ENCODE peak calls at places on chromosomes 7 and 10, in six cellular contexts. One of them, this sample, is unnamed.

GRCh38 chr10:38054361-38054797 is 39.8 kb upstream of the ZNF37A start:
- DNase-seq in colonic mucosa: no peak
- DNase-seq in GM23248: peak; percentile 70
- DNase-seq in endodermal cell: no peak
- DNase-seq in tibial nerve: no peak
- DNase-seq in spleen: no peak
- DNase-seq in this sample: no peak

GRCh38 chr10:70807566-70807965 is 8.2 kb upstream of the SGPL1 start:
- DNase-seq in colonic mucosa: no peak
- DNase-seq in GM23248: peak; percentile 14
- DNase-seq in endodermal cell: no peak
- DNase-seq in tibial nerve: no peak
- DNase-seq in spleen: no peak
- DNase-seq in this sample: no peak

GRCh38 chr10:69318997-69319727 is 40.9 kb downstream of the HK1 start:
- DNase-seq in colonic mucosa: peak; percentile 89
- DNase-seq in GM23248: peak; percentile 88
- DNase-seq in endodermal cell: peak; percentile 68
- DNase-seq in tibial nerve: peak; percentile 40
- DNase-seq in spleen: peak; percentile 93
- DNase-seq in this sample: peak; percentile 92

GRCh38 chr10:86368987-86369386 is 2.4 kb upstream of the GRID1 start:
- DNase-seq in colonic mucosa: no peak
- DNase-seq in GM23248: no peak
- DNase-seq in endodermal cell: peak; percentile 26
- DNase-seq in tibial nerve: peak; percentile 1
- DNase-seq in spleen: peak; percentile 49
- DNase-seq in this sample: no peak

GRCh38 chr10:74121368-74121767 is 29.3 kb downstream of the AP3M1 start:
- DNase-seq in colonic mucosa: no peak
- DNase-seq in GM23248: no peak
- DNase-seq in endodermal cell: no peak
- DNase-seq in tibial nerve: no peak
- DNase-seq in spleen: no peak
- DNase-seq in this sample: no peak

GRCh38 chr10:33638401-33638800 is 303.9 kb upstream of the NRP1 start:
- DNase-seq in colonic mucosa: no peak
- DNase-seq in GM23248: no peak
- DNase-seq in endodermal cell: no peak
- DNase-seq in tibial nerve: no peak
- DNase-seq in spleen: no peak
- DNase-seq in this sample: no peak

GRCh38 chr7:92244803-92245486 is 769 bp downstream of the KRIT1 start:
- DNase-seq in colonic mucosa: no peak
- DNase-seq in GM23248: peak; percentile 65
- DNase-seq in endodermal cell: no peak
- DNase-seq in tibial nerve: no peak
- DNase-seq in spleen: no peak
- DNase-seq in this sample: no peak

GRCh38 chr10:20747782-20748181 is 149.3 kb downstream of the NEBL start:
- DNase-seq in colonic mucosa: no peak
- DNase-seq in GM23248: no peak
- DNase-seq in endodermal cell: no peak
- DNase-seq in tibial nerve: no peak
- DNase-seq in spleen: no peak
- DNase-seq in this sample: no peak

GRCh38 chr10:119543814-119544642 is 1.5 kb upstream of the RGS10 start:
- DNase-seq in colonic mucosa: peak; percentile 27
- DNase-seq in GM23248: peak; percentile 67
- DNase-seq in endodermal cell: peak; percentile 76
- DNase-seq in tibial nerve: no peak
- DNase-seq in spleen: no peak
- DNase-seq in this sample: no peak

GRCh38 chr10:29370612-29371092 is 81.8 kb downstream of the LYZL1 start:
- DNase-seq in colonic mucosa: no peak
- DNase-seq in GM23248: peak; percentile 12
- DNase-seq in endodermal cell: no peak
- DNase-seq in tibial nerve: no peak
- DNase-seq in spleen: no peak
- DNase-seq in this sample: no peak

GRCh38 chr7:146443102-146443501 is 326.5 kb downstream of the CNTNAP2 start:
- DNase-seq in colonic mucosa: no peak
- DNase-seq in GM23248: no peak
- DNase-seq in endodermal cell: no peak
- DNase-seq in tibial nerve: no peak
- DNase-seq in spleen: no peak
- DNase-seq in this sample: no peak

GRCh38 chr10:45473126-45473525 is 99.1 kb downstream of the ALOX5 start:
- DNase-seq in colonic mucosa: no peak
- DNase-seq in GM23248: no peak
- DNase-seq in endodermal cell: no peak
- DNase-seq in tibial nerve: no peak
- DNase-seq in spleen: no peak
- DNase-seq in this sample: no peak

GRCh38 chr10:13816195-13816926 is 229.6 kb downstream of the PRPF18 start:
- DNase-seq in colonic mucosa: peak; percentile 67
- DNase-seq in GM23248: peak; percentile 10
- DNase-seq in endodermal cell: no peak
- DNase-seq in tibial nerve: peak; percentile 57
- DNase-seq in spleen: no peak
- DNase-seq in this sample: peak; percentile 74

GRCh38 chr7:3753868-3754267 is 452.8 kb downstream of the SDK1 start:
- DNase-seq in colonic mucosa: no peak
- DNase-seq in GM23248: no peak
- DNase-seq in endodermal cell: no peak
- DNase-seq in tibial nerve: no peak
- DNase-seq in spleen: no peak
- DNase-seq in this sample: no peak

GRCh38 chr7:1725199-1725701 is 55.2 kb downstream of the ELFN1 start:
- DNase-seq in colonic mucosa: no peak
- DNase-seq in GM23248: peak; percentile 61
- DNase-seq in endodermal cell: peak; percentile 76
- DNase-seq in tibial nerve: no peak
- DNase-seq in spleen: no peak
- DNase-seq in this sample: peak; percentile 92

GRCh38 chr7:45186261-45186813 is 28.7 kb downstream of the RAMP3 start:
- DNase-seq in colonic mucosa: no peak
- DNase-seq in GM23248: no peak
- DNase-seq in endodermal cell: peak; percentile 35
- DNase-seq in tibial nerve: no peak
- DNase-seq in spleen: peak; percentile 33
- DNase-seq in this sample: no peak

GRCh38 chr7:27826347-27826746 is 86.4 kb downstream of the TAX1BP1 start:
- DNase-seq in colonic mucosa: no peak
- DNase-seq in GM23248: no peak
- DNase-seq in endodermal cell: no peak
- DNase-seq in tibial nerve: no peak
- DNase-seq in spleen: no peak
- DNase-seq in this sample: no peak

GRCh38 chr10:61662794-61663259 is at the start of gene CABCOCO1:
- DNase-seq in colonic mucosa: peak; percentile 63
- DNase-seq in GM23248: peak; percentile 80
- DNase-seq in endodermal cell: peak; percentile 93
- DNase-seq in tibial nerve: no peak
- DNase-seq in spleen: peak; percentile 80
- DNase-seq in this sample: peak; percentile 67

GRCh38 chr7:99121496-99122021 is 22.3 kb downstream of the SMURF1 start:
- DNase-seq in colonic mucosa: no peak
- DNase-seq in GM23248: peak; percentile 84
- DNase-seq in endodermal cell: no peak
- DNase-seq in tibial nerve: no peak
- DNase-seq in spleen: no peak
- DNase-seq in this sample: no peak

GRCh38 chr10:72086466-72087391 is 1.6 kb downstream of the SPOCK2 start:
- DNase-seq in colonic mucosa: no peak
- DNase-seq in GM23248: peak; percentile 13
- DNase-seq in endodermal cell: peak; percentile 82
- DNase-seq in tibial nerve: no peak
- DNase-seq in spleen: peak; percentile 96
- DNase-seq in this sample: peak; percentile 39

GRCh38 chr7:45174966-45175765 is 17.6 kb downstream of the RAMP3 start:
- DNase-seq in colonic mucosa: no peak
- DNase-seq in GM23248: no peak
- DNase-seq in endodermal cell: peak; percentile 33
- DNase-seq in tibial nerve: no peak
- DNase-seq in spleen: peak; percentile 48
- DNase-seq in this sample: peak; percentile 31

GRCh38 chr7:50264908-50265307 is 39.6 kb upstream of the IKZF1 start:
- DNase-seq in colonic mucosa: no peak
- DNase-seq in GM23248: no peak
- DNase-seq in endodermal cell: no peak
- DNase-seq in tibial nerve: no peak
- DNase-seq in spleen: no peak
- DNase-seq in this sample: no peak
- H3K4me1 ChIP-seq in colonic mucosa: no peaks in the 10 kb centered on the region
- H3K4me1 ChIP-seq in GM23248: no peaks in the 10 kb centered on the region
- H3K4me1 ChIP-seq in endodermal cell: no peaks in the 10 kb centered on the region
- H3K4me1 ChIP-seq in tibial nerve: peaks cover 21% of the 10 kb centered on the region
- H3K4me1 ChIP-seq in spleen: peaks cover 88% of the 10 kb centered on the region
- H3K4me1 ChIP-seq in this sample: no peaks in the 10 kb centered on the region

DNA sequence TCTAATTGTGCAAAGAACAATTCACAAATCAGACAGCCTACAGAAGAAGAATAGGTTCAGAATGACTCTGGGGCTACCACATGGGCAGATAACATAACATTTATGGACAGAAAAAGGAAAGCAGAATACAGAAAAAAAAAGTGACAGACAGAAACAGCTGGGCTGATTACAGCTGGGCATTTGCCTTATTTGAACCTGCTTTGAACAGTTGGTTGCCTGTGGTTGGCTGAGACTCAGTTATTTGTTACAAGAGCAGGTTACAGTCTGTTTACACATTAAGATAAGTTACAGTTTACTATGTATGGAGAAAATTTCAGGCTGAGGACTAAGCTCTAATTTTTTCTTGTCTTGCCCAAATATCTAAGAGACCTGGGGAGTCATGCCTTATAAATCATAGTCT is 327.2 kb downstream of the GALNT17 start:
- DNase-seq in colonic mucosa: no peak
- DNase-seq in GM23248: no peak
- DNase-seq in endodermal cell: no peak
- DNase-seq in tibial nerve: no peak
- DNase-seq in spleen: no peak
- DNase-seq in this sample: no peak
- H3K27ac ChIP-seq in colonic mucosa: no peak overlapping the region
- H3K27ac ChIP-seq in GM23248: no peak overlapping the region
- H3K27ac ChIP-seq in endodermal cell: no peak overlapping the region
- H3K27ac ChIP-seq in tibial nerve: no peak overlapping the region
- H3K27ac ChIP-seq in spleen: no peak overlapping the region
- H3K27ac ChIP-seq in this sample: no peak overlapping the region

GRCh38 chr7:150973571-150974451 is 4.3 kb downstream of the KCNH2 start:
- DNase-seq in colonic mucosa: peak; percentile 85
- DNase-seq in GM23248: no peak
- DNase-seq in endodermal cell: no peak
- DNase-seq in tibial nerve: no peak
- DNase-seq in spleen: peak; percentile 85
- DNase-seq in this sample: no peak

GRCh38 chr7:150977382-150978135 is 562 bp downstream of the KCNH2 start:
- DNase-seq in colonic mucosa: no peak
- DNase-seq in GM23248: no peak
- DNase-seq in endodermal cell: no peak
- DNase-seq in tibial nerve: no peak
- DNase-seq in spleen: no peak
- DNase-seq in this sample: no peak

GRCh38 chr7:150976529-150977381 is 1.4 kb downstream of the KCNH2 start:
- DNase-seq in colonic mucosa: no peak
- DNase-seq in GM23248: no peak
- DNase-seq in endodermal cell: no peak
- DNase-seq in tibial nerve: no peak
- DNase-seq in spleen: no peak
- DNase-seq in this sample: no peak

GRCh38 chr7:150974468-150975391 is 3.4 kb downstream of the KCNH2 start:
- DNase-seq in colonic mucosa: peak; percentile 87
- DNase-seq in GM23248: peak; percentile 62
- DNase-seq in endodermal cell: peak; percentile 78
- DNase-seq in tibial nerve: no peak
- DNase-seq in spleen: peak; percentile 92
- DNase-seq in this sample: no peak

DNA sequence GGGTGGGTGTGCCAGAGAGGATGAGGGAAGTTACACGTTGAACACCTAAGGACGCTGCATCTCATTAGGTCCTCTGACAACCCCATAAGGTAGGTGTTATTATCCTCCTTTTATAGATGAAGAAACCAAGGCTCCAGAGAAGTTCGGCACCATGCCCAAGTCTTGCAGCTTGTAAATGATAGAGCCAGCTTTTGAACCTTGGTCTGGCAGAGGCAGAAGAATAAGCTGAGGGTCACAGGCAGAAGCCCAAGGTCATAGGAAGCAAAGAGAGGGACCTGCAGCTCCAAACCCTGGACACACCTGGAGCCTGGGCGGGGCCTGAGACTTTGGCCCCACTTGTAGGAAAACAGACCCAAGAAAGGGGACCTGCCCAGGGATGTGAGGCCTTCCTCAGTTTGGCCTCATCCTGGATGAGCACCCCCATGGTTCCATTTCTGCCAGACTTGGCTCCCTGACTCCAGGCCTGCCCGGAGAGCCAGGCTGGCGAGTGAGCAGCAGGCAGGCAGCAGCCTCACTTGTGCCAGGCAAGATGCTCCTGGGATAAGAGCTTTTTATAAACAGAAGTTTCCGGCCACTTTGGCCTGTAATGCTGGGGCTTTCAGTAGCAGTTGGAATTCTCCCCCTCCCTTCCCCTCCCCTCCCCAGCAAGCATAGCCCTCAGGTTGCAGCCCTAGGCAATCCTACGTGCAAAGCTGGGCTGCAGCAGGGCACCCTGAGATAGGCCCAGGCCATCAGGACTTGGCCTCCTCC is 2.4 kb downstream of the KCNH2 start:
- DNase-seq in colonic mucosa: peak; percentile 67
- DNase-seq in GM23248: no peak
- DNase-seq in endodermal cell: no peak
- DNase-seq in tibial nerve: no peak
- DNase-seq in spleen: no peak
- DNase-seq in this sample: no peak
- H3K4me3 ChIP-seq in colonic mucosa: peak overlapping the region; percentile 42
- H3K4me3 ChIP-seq in GM23248: no peak overlapping the region
- H3K4me3 ChIP-seq in endodermal cell: peak overlapping the region; percentile 77
- H3K4me3 ChIP-seq in tibial nerve: no peak overlapping the region
- H3K4me3 ChIP-seq in spleen: no peak overlapping the region
- H3K4me3 ChIP-seq in this sample: no peak overlapping the region

GRCh38 chr7:106072715-106073091 is 39.4 kb downstream of the SYPL1 start:
- DNase-seq in colonic mucosa: no peak
- DNase-seq in GM23248: no peak
- DNase-seq in endodermal cell: no peak
- DNase-seq in tibial nerve: no peak
- DNase-seq in spleen: no peak
- DNase-seq in this sample: no peak
- H3K4me1 ChIP-seq in colonic mucosa: peaks cover 16% of the 10 kb centered on the region
- H3K4me1 ChIP-seq in GM23248: peaks cover 15% of the 10 kb centered on the region
- H3K4me1 ChIP-seq in endodermal cell: no peaks in the 10 kb centered on the region
- H3K4me1 ChIP-seq in tibial nerve: peaks cover 8% of the 10 kb centered on the region
- H3K4me1 ChIP-seq in spleen: peaks cover 100% of the 10 kb centered on the region
- H3K4me1 ChIP-seq in this sample: peaks cover 11% of the 10 kb centered on the region

DNA sequence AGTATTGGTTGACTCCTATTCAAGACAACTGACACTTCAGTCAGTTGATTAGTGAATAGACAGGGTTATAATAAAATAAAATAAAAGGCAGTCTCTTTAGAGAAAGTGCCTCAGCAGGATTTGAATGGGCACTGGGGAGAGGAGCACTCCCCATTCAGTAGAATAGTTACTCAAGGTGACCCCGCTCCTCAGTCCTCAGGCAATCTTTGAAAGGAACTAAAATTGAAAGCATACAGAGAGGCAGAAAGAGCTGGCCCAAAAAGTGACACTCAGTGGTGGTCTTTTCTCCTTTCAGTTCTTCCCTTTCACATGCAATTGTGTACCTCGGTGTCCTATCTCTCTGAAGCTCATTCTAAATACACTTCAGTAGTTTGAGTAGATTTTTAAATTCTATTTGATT is 47.4 kb upstream of the MACC1 start:
- DNase-seq in colonic mucosa: no peak
- DNase-seq in GM23248: no peak
- DNase-seq in endodermal cell: no peak
- DNase-seq in tibial nerve: no peak
- DNase-seq in spleen: no peak
- DNase-seq in this sample: no peak
- H3K27ac ChIP-seq in colonic mucosa: no peak overlapping the region
- H3K27ac ChIP-seq in GM23248: no peak overlapping the region
- H3K27ac ChIP-seq in endodermal cell: no peak overlapping the region
- H3K27ac ChIP-seq in tibial nerve: no peak overlapping the region
- H3K27ac ChIP-seq in spleen: no peak overlapping the region
- H3K27ac ChIP-seq in this sample: no peak overlapping the region